ENCODE peak calls at places on chromosome 11, in ten cellular contexts. T is body of pancreas, E is fibroblast of mammary gland, Y is MCF 10A, G is epithelial cell of esophagus, S is nephron progenitor cell, W is chondrocyte, B is pancreas, U is glutamatergic neuron, J is epithelial cell of proximal tubule. M is an unnamed sample.

GRCh38 chr11:27971256-27971655 is 136.7 kb downstream of the KIF18A start:
- DNase-seq in T (no peak), E (peak; percentile 9), Y (no peak), G (no peak), S (no peak), W (no peak), B (no peak), U (no peak), J (no peak), M (no peak)

GRCh38 chr11:120185678-120186407 is 25.0 kb upstream of the OAF start:
- DNase-seq in T (no peak), E (no peak), Y (no peak), G (no peak), S (no peak), W (peak; percentile 11), B (peak; percentile 33), U (no peak), J (no peak), M (no peak)

GRCh38 chr11:16781821-16782220 is 43.4 kb downstream of the C11orf58 start:
- DNase-seq in T (no peak), E (no peak), Y (no peak), G (no peak), S (no peak), W (no peak), B (no peak), U (no peak), J (no peak), M (no peak)

GRCh38 chr11:100562102-100562501 is 125.0 kb upstream of the ARHGAP42 start:
- DNase-seq in T (peak; percentile 19), E (peak; percentile 85), Y (peak; percentile 57), G (peak; percentile 88), S (no peak), W (no peak), B (no peak), U (no peak), J (peak; percentile 68), M (no peak)

GRCh38 chr11:65488273-65489058 is 10.4 kb upstream of the MALAT1 start:
- DNase-seq in T (peak; percentile 66), E (peak; percentile 88), Y (no peak), G (peak; percentile 46), S (peak; percentile 30), W (peak; percentile 79), B (no peak), U (peak; percentile 42), J (no peak), M (no peak)

GRCh38 chr11:45646275-45646970 is 19.0 kb downstream of the CHST1 start:
- DNase-seq in T (no peak), E (peak; percentile 36), Y (peak; percentile 50), G (peak; percentile 35), S (no peak), W (no peak), B (no peak), U (no peak), J (no peak), M (no peak)

GRCh38 chr11:124108158-124108557 is 7.1 kb upstream of the VWA5A start:
- DNase-seq in T (peak; percentile 16), E (peak; percentile 41), Y (peak; percentile 56), G (peak; percentile 47), S (no peak), W (no peak), B (no peak), U (no peak), J (peak; percentile 3), M (no peak)

GRCh38 chr11:36037031-36037430 is 93.2 kb downstream of the LDLRAD3 start:
- DNase-seq in T (peak; percentile 91), E (peak; percentile 58), Y (peak; percentile 70), G (peak; percentile 22), S (no peak), W (no peak), B (peak; percentile 76), U (no peak), J (peak; percentile 74), M (no peak)

GRCh38 chr11:67270256-67271211 is 4.3 kb downstream of the GRK2 start:
- DNase-seq in T (peak; percentile 56), E (no peak), Y (no peak), G (peak; percentile 48), S (peak; percentile 45), W (peak; percentile 49), B (peak; percentile 44), U (peak; percentile 18), J (peak; percentile 71), M (no peak)

GRCh38 chr11:117670443-117670842 is 126.6 kb downstream of the DSCAML1 start:
- DNase-seq in T (no peak), E (no peak), Y (no peak), G (no peak), S (no peak), W (no peak), B (no peak), U (no peak), J (no peak), M (no peak)

GRCh38 chr11:66326261-66327111 is 9.6 kb upstream of the CD248 start:
- DNase-seq in T (no peak), E (peak; percentile 59), Y (peak; percentile 33), G (no peak), S (peak; percentile 63), W (no peak), B (no peak), U (peak; percentile 34), J (no peak), M (no peak)

DNA sequence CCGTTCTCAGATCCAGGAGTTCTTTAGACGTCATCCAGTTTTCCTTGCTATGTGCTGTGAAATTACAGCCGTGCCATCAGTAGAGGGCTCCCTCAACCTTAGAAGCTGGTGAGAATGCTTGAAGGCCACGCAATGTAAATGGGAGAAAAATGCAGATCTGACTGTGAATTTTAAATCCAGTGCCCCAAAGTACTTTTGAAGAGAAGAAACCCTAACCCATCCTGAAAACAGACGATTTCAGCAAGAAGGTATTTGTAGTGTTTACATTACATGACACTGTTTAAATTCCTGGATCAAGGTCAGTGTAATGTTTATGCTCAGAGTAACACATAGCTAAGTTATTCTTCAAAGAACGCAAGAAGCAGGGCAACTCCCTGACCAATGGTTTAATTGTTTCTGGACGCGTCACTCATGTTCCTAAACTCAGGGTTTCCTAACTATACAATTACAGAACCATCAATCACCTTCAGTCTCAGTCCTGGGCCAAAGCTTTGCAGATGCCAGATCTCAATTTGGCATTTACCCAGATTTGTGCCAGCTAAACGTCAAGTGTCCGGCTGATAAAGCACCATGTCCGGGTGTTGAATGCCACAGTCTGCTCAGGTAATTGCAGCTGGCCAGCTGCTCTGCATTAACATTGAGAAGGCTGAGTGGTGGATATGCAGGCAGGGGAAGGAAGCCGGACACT is 38.2 kb downstream of the ADAMTS8 start:
- DNase-seq in T (peak; percentile 66), E (peak; percentile 81), Y (peak; percentile 63), G (peak; percentile 71), S (no peak), W (no peak), B (no peak), U (no peak), J (peak; percentile 27), M (no peak)
- TF ChIP-seq CTCF in T (no peak), E (peak; percentile 73), Y (peak; percentile 47), G (peak; percentile 51), S (no peak), W (peak; percentile 81), B (no peak), U (no peak), J (peak; percentile 70), M (no peak)

GRCh38 chr11:73306069-73306468 is 2.0 kb upstream of the ARHGEF17 start:
- DNase-seq in T (no peak), E (no peak), Y (no peak), G (no peak), S (no peak), W (no peak), B (no peak), U (no peak), J (no peak), M (no peak)
- TF ChIP-seq CTCF in T (no peak), E (no peak), Y (no peak), G (no peak), S (peak; percentile 7), W (no peak), B (no peak), U (no peak), J (peak; percentile 22), M (no peak)

GRCh38 chr11:69704508-69705245 is 855 bp upstream of the FGF19 start:
- DNase-seq in T (no peak), E (no peak), Y (no peak), G (peak; percentile 30), S (peak; percentile 80), W (no peak), B (no peak), U (peak; percentile 78), J (no peak), M (peak; percentile 62)
- TF ChIP-seq CTCF in T (peak; percentile 33), E (no peak), Y (no peak), G (peak; percentile 43), S (peak; percentile 58), W (peak; percentile 87), B (peak; percentile 12), U (peak; percentile 61), J (peak; percentile 52), M (peak; percentile 67)

GRCh38 chr11:1407668-1408067 is 17.9 kb downstream of the BRSK2 start:
- DNase-seq in T (peak; percentile 75), E (no peak), Y (no peak), G (no peak), S (no peak), W (no peak), B (peak; percentile 58), U (no peak), J (no peak), M (no peak)

GRCh38 chr11:1410366-1411291 is 20.9 kb downstream of the BRSK2 start:
- DNase-seq in T (peak; percentile 81), E (no peak), Y (no peak), G (no peak), S (no peak), W (no peak), B (peak; percentile 79), U (peak; percentile 74), J (no peak), M (peak; percentile 30)

GRCh38 chr11:1411301-1411700 is 21.6 kb downstream of the BRSK2 start:
- DNase-seq in T (peak; percentile 96), E (no peak), Y (no peak), G (no peak), S (no peak), W (no peak), B (peak; percentile 90), U (no peak), J (no peak), M (no peak)

GRCh38 chr11:1408346-1408745 is 18.6 kb downstream of the BRSK2 start:
- DNase-seq in T (no peak), E (no peak), Y (no peak), G (no peak), S (no peak), W (no peak), B (no peak), U (no peak), J (no peak), M (no peak)

DNA sequence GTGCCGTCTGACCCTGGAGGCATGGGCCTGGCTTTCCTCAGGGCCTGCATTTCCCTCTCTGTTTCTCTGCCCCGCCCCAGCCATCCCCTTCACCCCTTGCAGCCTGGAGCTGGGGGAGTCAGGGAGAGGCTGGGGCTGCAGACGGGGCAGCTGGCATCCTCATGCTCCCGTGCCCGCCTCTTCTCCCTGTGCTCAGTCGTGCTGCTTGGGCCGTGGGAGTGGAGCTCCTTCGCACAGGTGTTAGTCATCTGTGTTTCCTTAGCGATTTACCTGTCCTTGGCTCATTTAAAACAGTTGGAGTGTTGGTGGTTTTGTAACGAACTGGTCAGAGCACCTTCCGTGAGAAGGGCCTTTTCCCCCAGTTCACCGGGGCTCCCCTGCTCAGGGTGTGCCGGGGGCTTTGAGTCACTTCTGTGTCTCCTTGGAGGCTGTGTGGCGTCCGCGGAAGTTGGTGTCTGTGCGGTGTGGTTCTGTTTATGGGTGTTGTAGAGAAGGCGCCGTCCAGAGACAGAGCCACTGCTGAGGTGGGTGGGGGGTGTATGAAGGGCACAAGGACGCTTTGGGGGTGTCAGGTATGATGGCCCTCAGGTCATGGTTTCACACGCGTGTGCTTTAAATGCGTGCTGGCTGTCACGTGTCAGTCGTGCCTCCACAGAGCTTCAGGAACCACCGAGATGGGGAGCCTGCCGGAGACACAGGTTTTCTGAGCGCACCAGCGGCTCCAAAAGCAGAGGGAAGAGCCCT is 19.5 kb downstream of the BRSK2 start:
- DNase-seq in T (peak; percentile 94), E (no peak), Y (no peak), G (no peak), S (no peak), W (no peak), B (peak; percentile 85), U (peak; percentile 19), J (no peak), M (no peak)
- TF ChIP-seq CTCF in T (no peak), E (no peak), Y (no peak), G (no peak), S (no peak), W (no peak), B (no peak), U (no peak), J (no peak), M (no peak)

M was measured in neural crest cell.